ENCODE peak calls at places on chromosome 6, in seven cellular contexts. X is mesendoderm, S is EL, N is NCI-H1436 treated with DMSO at 0.1 percent for 48 hours, M is MG63, T is sciatic nerve, U is COLO829. H is an unnamed sample.

GRCh38 chr6:120556491-120556890 is 777.8 kb downstream of the TBC1D32 start:
- DNase-seq in X (no peak), S (no peak), N (no peak), M (no peak), T (no peak), U (no peak), H (no peak)

GRCh38 chr6:30207619-30208295 is 5.4 kb downstream of the TRIM26 start:
- DNase-seq in X (peak; percentile 53), S (peak; percentile 28), N (no peak), M (peak; percentile 56), T (no peak), U (no peak), H (no peak)

GRCh38 chr6:152416652-152417051 is 220.5 kb downstream of the SYNE1 start:
- DNase-seq in X (no peak), S (no peak), N (no peak), M (no peak), T (no peak), U (no peak), H (no peak)

GRCh38 chr6:31114540-31114876 is at the start of gene PSORS1C1:
- DNase-seq in X (peak; percentile 88), S (peak; percentile 97), N (no peak), M (peak; percentile 95), T (no peak), U (peak; percentile 87), H (peak; percentile 86)

GRCh38 chr6:153958860-153959259 is 80.2 kb upstream of the OPRM1 start:
- DNase-seq in X (no peak), S (no peak), N (no peak), M (no peak), T (no peak), U (no peak), H (no peak)

GRCh38 chr6:110432285-110432899 is 17.0 kb upstream of the DDO start:
- DNase-seq in X (no peak), S (no peak), N (no peak), M (no peak), T (no peak), U (no peak), H (no peak)

GRCh38 chr6:37783831-37784584 is 35.5 kb upstream of the ZFAND3 start:
- DNase-seq in X (peak; percentile 45), S (no peak), N (no peak), M (no peak), T (no peak), U (no peak), H (peak; percentile 45)

GRCh38 chr6:11085758-11086435 is 7.7 kb upstream of the SMIM13 start:
- DNase-seq in X (peak; percentile 31), S (peak; percentile 67), N (no peak), M (no peak), T (no peak), U (peak; percentile 35), H (no peak)

GRCh38 chr6:140230282-140230681 is 855.8 kb upstream of the CITED2 start:
- DNase-seq in X (no peak), S (no peak), N (no peak), M (no peak), T (no peak), U (no peak), H (no peak)

GRCh38 chr6:117138920-117139319 is 126.4 kb upstream of the VGLL2 start:
- DNase-seq in X (no peak), S (no peak), N (no peak), M (peak; percentile 6), T (no peak), U (no peak), H (no peak)

GRCh38 chr6:105641507-105641906 is 238.6 kb upstream of the PREP start:
- DNase-seq in X (no peak), S (no peak), N (no peak), M (no peak), T (no peak), U (no peak), H (no peak)

GRCh38 chr6:92459606-92460005 is 959.8 kb downstream of the EPHA7 start:
- DNase-seq in X (no peak), S (no peak), N (no peak), M (no peak), T (no peak), U (peak; percentile 4), H (no peak)